ENCODE peak calls at places on chromosomes 13 and 19, in eight cellular contexts. One of them, this sample, is unnamed.
A peak's percentile ranks its signal among the peaks of the same experiment; 100 is the strongest.

GRCh38 chr13:59745395-59745788 is 418.3 kb downstream of the DIAPH3 start:
- DNase-seq in trophoblast cell: no peak
- DNase-seq in iris pigment epithelial cell: peak; percentile 57
- DNase-seq in immature natural killer cell: no peak
- DNase-seq in activated naive CD4-positive, alpha-beta T cell: no peak
- DNase-seq in CD8-positive, alpha-beta T cell: no peak
- DNase-seq in lower lobe of right lung: no peak
- DNase-seq in left ventricle myocardium superior: no peak
- DNase-seq in this sample: no peak

GRCh38 chr19:39327990-39328705 is 7.5 kb upstream of the LRFN1 start:
- DNase-seq in left ventricle myocardium superior: peak; percentile 90
- DNase-seq in immature natural killer cell: peak; percentile 78
- DNase-seq in iris pigment epithelial cell: peak; percentile 54
- DNase-seq in activated naive CD4-positive, alpha-beta T cell: peak; percentile 79
- DNase-seq in lower lobe of right lung: peak; percentile 89
- DNase-seq in trophoblast cell: peak; percentile 90
- DNase-seq in CD8-positive, alpha-beta T cell: peak; percentile 75
- DNase-seq in this sample: peak; percentile 84

GRCh38 chr19:30252214-30252613 is 120.0 kb upstream of the ZNF536 start:
- DNase-seq in iris pigment epithelial cell: no peak
- DNase-seq in left ventricle myocardium superior: no peak
- DNase-seq in trophoblast cell: no peak
- DNase-seq in immature natural killer cell: no peak
- DNase-seq in lower lobe of right lung: no peak
- DNase-seq in CD8-positive, alpha-beta T cell: no peak
- DNase-seq in activated naive CD4-positive, alpha-beta T cell: no peak
- DNase-seq in this sample: no peak

GRCh38 chr19:17859533-17860330 is at the start of gene RPL18A:
- DNase-seq in activated naive CD4-positive, alpha-beta T cell: peak; percentile 98
- DNase-seq in lower lobe of right lung: peak; percentile 99
- DNase-seq in immature natural killer cell: peak; percentile 98
- DNase-seq in left ventricle myocardium superior: peak; percentile 99
- DNase-seq in iris pigment epithelial cell: peak; percentile 100
- DNase-seq in trophoblast cell: peak; percentile 100
- DNase-seq in CD8-positive, alpha-beta T cell: peak; percentile 98
- DNase-seq in this sample: peak; percentile 99

GRCh38 chr19:46016426-46017094 is 6.3 kb downstream of the PGLYRP1 start:
- DNase-seq in trophoblast cell: peak; percentile 90
- DNase-seq in CD8-positive, alpha-beta T cell: peak; percentile 76
- DNase-seq in lower lobe of right lung: peak; percentile 89
- DNase-seq in activated naive CD4-positive, alpha-beta T cell: peak; percentile 66
- DNase-seq in left ventricle myocardium superior: peak; percentile 89
- DNase-seq in immature natural killer cell: peak; percentile 79
- DNase-seq in iris pigment epithelial cell: peak; percentile 67
- DNase-seq in this sample: peak; percentile 72

GRCh38 chr19:12785431-12786011 is 5.8 kb upstream of the JUNB start:
- DNase-seq in immature natural killer cell: no peak
- DNase-seq in trophoblast cell: no peak
- DNase-seq in activated naive CD4-positive, alpha-beta T cell: no peak
- DNase-seq in CD8-positive, alpha-beta T cell: no peak
- DNase-seq in lower lobe of right lung: peak; percentile 62
- DNase-seq in iris pigment epithelial cell: no peak
- DNase-seq in left ventricle myocardium superior: no peak
- DNase-seq in this sample: no peak

GRCh38 chr19:42290523-42291436 is 11.2 kb upstream of the PRR19 start:
- DNase-seq in activated naive CD4-positive, alpha-beta T cell: peak; percentile 32
- DNase-seq in trophoblast cell: peak; percentile 34
- DNase-seq in immature natural killer cell: peak; percentile 65
- DNase-seq in iris pigment epithelial cell: no peak
- DNase-seq in left ventricle myocardium superior: peak; percentile 51
- DNase-seq in CD8-positive, alpha-beta T cell: peak; percentile 45
- DNase-seq in lower lobe of right lung: no peak
- DNase-seq in this sample: peak; percentile 38

GRCh38 chr13:46373623-46374022 is 13.4 kb downstream of the RUBCNL start:
- DNase-seq in immature natural killer cell: no peak
- DNase-seq in left ventricle myocardium superior: no peak
- DNase-seq in iris pigment epithelial cell: no peak
- DNase-seq in CD8-positive, alpha-beta T cell: no peak
- DNase-seq in activated naive CD4-positive, alpha-beta T cell: no peak
- DNase-seq in lower lobe of right lung: no peak
- DNase-seq in trophoblast cell: no peak
- DNase-seq in this sample: no peak

GRCh38 chr13:51444922-51445321 is 7.9 kb downstream of the INTS6 start:
- DNase-seq in CD8-positive, alpha-beta T cell: no peak
- DNase-seq in activated naive CD4-positive, alpha-beta T cell: no peak
- DNase-seq in trophoblast cell: peak; percentile 37
- DNase-seq in left ventricle myocardium superior: no peak
- DNase-seq in iris pigment epithelial cell: peak; percentile 56
- DNase-seq in immature natural killer cell: peak; percentile 23
- DNase-seq in lower lobe of right lung: no peak
- DNase-seq in this sample: no peak

GRCh38 chr13:113879506-113880360 is 15.9 kb upstream of the GAS6 start:
- DNase-seq in iris pigment epithelial cell: no peak
- DNase-seq in left ventricle myocardium superior: peak; percentile 63
- DNase-seq in activated naive CD4-positive, alpha-beta T cell: no peak
- DNase-seq in immature natural killer cell: no peak
- DNase-seq in lower lobe of right lung: no peak
- DNase-seq in CD8-positive, alpha-beta T cell: no peak
- DNase-seq in trophoblast cell: no peak
- DNase-seq in this sample: no peak

GRCh38 chr19:17423429-17424208 is 3.8 kb downstream of the MVB12A start:
- DNase-seq in CD8-positive, alpha-beta T cell: no peak
- DNase-seq in trophoblast cell: no peak
- DNase-seq in activated naive CD4-positive, alpha-beta T cell: no peak
- DNase-seq in left ventricle myocardium superior: no peak
- DNase-seq in lower lobe of right lung: no peak
- DNase-seq in iris pigment epithelial cell: no peak
- DNase-seq in immature natural killer cell: no peak
- DNase-seq in this sample: no peak

GRCh38 chr13:31000889-31001288 is 68.4 kb downstream of the TEX26 start:
- DNase-seq in CD8-positive, alpha-beta T cell: no peak
- DNase-seq in left ventricle myocardium superior: no peak
- DNase-seq in activated naive CD4-positive, alpha-beta T cell: no peak
- DNase-seq in trophoblast cell: peak; percentile 29
- DNase-seq in immature natural killer cell: no peak
- DNase-seq in iris pigment epithelial cell: no peak
- DNase-seq in lower lobe of right lung: no peak
- DNase-seq in this sample: no peak

GRCh38 chr13:33471182-33471581 is 185.6 kb upstream of the STARD13 start:
- DNase-seq in immature natural killer cell: no peak
- DNase-seq in CD8-positive, alpha-beta T cell: no peak
- DNase-seq in iris pigment epithelial cell: peak; percentile 57
- DNase-seq in lower lobe of right lung: no peak
- DNase-seq in left ventricle myocardium superior: no peak
- DNase-seq in trophoblast cell: no peak
- DNase-seq in activated naive CD4-positive, alpha-beta T cell: no peak
- DNase-seq in this sample: no peak

GRCh38 chr13:90107658-90108057 is 1239.8 kb upstream of the MIR17HG start:
- DNase-seq in lower lobe of right lung: no peak
- DNase-seq in CD8-positive, alpha-beta T cell: no peak
- DNase-seq in iris pigment epithelial cell: no peak
- DNase-seq in left ventricle myocardium superior: no peak
- DNase-seq in immature natural killer cell: no peak
- DNase-seq in activated naive CD4-positive, alpha-beta T cell: no peak
- DNase-seq in trophoblast cell: no peak
- DNase-seq in this sample: no peak

GRCh38 chr13:110379905-110380341 is 72.8 kb downstream of the COL4A2 start:
- DNase-seq in immature natural killer cell: no peak
- DNase-seq in lower lobe of right lung: no peak
- DNase-seq in left ventricle myocardium superior: no peak
- DNase-seq in trophoblast cell: peak; percentile 84
- DNase-seq in CD8-positive, alpha-beta T cell: no peak
- DNase-seq in iris pigment epithelial cell: peak; percentile 80
- DNase-seq in activated naive CD4-positive, alpha-beta T cell: no peak
- DNase-seq in this sample: no peak

GRCh38 chr13:34833562-34834182 is 108.4 kb upstream of the NBEA start:
- DNase-seq in iris pigment epithelial cell: peak; percentile 7
- DNase-seq in activated naive CD4-positive, alpha-beta T cell: no peak
- DNase-seq in trophoblast cell: peak; percentile 1
- DNase-seq in immature natural killer cell: no peak
- DNase-seq in left ventricle myocardium superior: no peak
- DNase-seq in CD8-positive, alpha-beta T cell: no peak
- DNase-seq in lower lobe of right lung: no peak
- DNase-seq in this sample: no peak